ENCODE peak calls at places on chromosomes 1 and 21, in nine cellular contexts. K, Z, R, Y, H, A, M, P and V are unnamed samples.

GRCh38 chr1:30660241-30660640 is 63.1 kb downstream of the MATN1 start:
- DNase-seq in R (no peak), Y (no peak), P (no peak), K (no peak), A (no peak), Z (no peak), H (no peak), M (no peak), V (no peak)

GRCh38 chr1:226779536-226779935 is 40.5 kb upstream of the ITPKB start:
- DNase-seq in H (no peak), Y (no peak), K (no peak), P (no peak), R (no peak), Z (no peak), M (no peak), A (no peak), V (no peak)

GRCh38 chr1:1170891-1171550 is 2.7 kb upstream of the TTLL10 start:
- DNase-seq in Y (no peak), H (no peak), R (no peak), K (peak), P (no peak), M (no peak), A (peak), Z (no peak), V (no peak)

GRCh38 chr1:182069028-182069466 is 7.5 kb upstream of the ZNF648 start:
- DNase-seq in Y (peak), H (peak), M (peak), R (no peak), K (peak), A (peak), P (peak), Z (peak), V (peak)

GRCh38 chr1:9084883-9085282 is 15.4 kb upstream of the SLC2A5 start:
- DNase-seq in Y (no peak), K (no peak), H (no peak), Z (no peak), P (peak), R (no peak), A (no peak), M (no peak), V (no peak)

GRCh38 chr1:171611306-171611705 is 10.7 kb upstream of the MYOCOS start:
- DNase-seq in H (peak), Z (no peak), Y (no peak), A (no peak), P (no peak), M (no peak), R (peak), K (no peak), V (peak)

GRCh38 chr1:200867018-200867811 is 5.6 kb upstream of the GPR25 start:
- DNase-seq in P (no peak), A (no peak), M (no peak), H (peak), Y (no peak), R (no peak), K (no peak), Z (no peak), V (peak)

GRCh38 chr1:169697769-169698168 is 13.7 kb downstream of the SELL start:
- DNase-seq in H (no peak), A (no peak), R (no peak), Z (no peak), K (no peak), P (no peak), Y (no peak), M (no peak), V (no peak)

GRCh38 chr1:41226816-41227215 is 15.3 kb downstream of the SCMH1 start:
- DNase-seq in K (no peak), Y (no peak), M (no peak), P (no peak), Z (no peak), H (no peak), A (no peak), R (no peak), V (no peak)

GRCh38 chr1:230771773-230772354 is 24.7 kb downstream of the CAPN9 start:
- DNase-seq in Z (no peak), R (no peak), M (no peak), H (no peak), Y (no peak), P (no peak), A (peak), K (no peak), V (no peak)

GRCh38 chr21:42404534-42404933 is 832 bp downstream of the UBASH3A start:
- DNase-seq in R (no peak), M (no peak), K (no peak), P (no peak), H (no peak), Z (no peak), Y (no peak), A (peak), V (no peak)

GRCh38 chr1:233509596-233509995 is 104.3 kb upstream of the KCNK1 start:
- DNase-seq in Z (no peak), K (no peak), M (no peak), R (no peak), P (no peak), H (no peak), Y (no peak), A (no peak), V (no peak)

GRCh38 chr1:59917026-59917784 is 9.4 kb downstream of the CYP2J2 start:
- DNase-seq in M (no peak), R (no peak), A (no peak), Y (no peak), P (no peak), Z (no peak), H (no peak), K (no peak), V (no peak)

GRCh38 chr1:3504151-3504822 is 49.8 kb downstream of the ARHGEF16 start:
- DNase-seq in Z (peak), Y (peak), A (no peak), K (peak), R (peak), M (peak), H (peak), P (no peak), V (peak)

GRCh38 chr21:40631201-40631600 is 215.8 kb downstream of the DSCAM start:
- DNase-seq in A (no peak), R (no peak), M (no peak), K (no peak), Z (no peak), H (no peak), Y (no peak), P (no peak), V (peak)

GRCh38 chr1:91872560-91873081 is 13.3 kb downstream of the TGFBR3 start:
- DNase-seq in Z (no peak), M (no peak), Y (no peak), A (no peak), R (no peak), P (no peak), H (peak), K (no peak), V (peak)

GRCh38 chr1:90717356-90717664 is 208 bp upstream of the BARHL2 start:
- DNase-seq in H (no peak), Y (no peak), P (no peak), Z (no peak), A (no peak), R (no peak), M (no peak), K (no peak), V (no peak)
- H3K4me3 ChIP-seq in H (no peak), Y (no peak), P (no peak), Z (no peak), A (no peak), R (no peak), M (no peak), K (peak), V (no peak)

DNA sequence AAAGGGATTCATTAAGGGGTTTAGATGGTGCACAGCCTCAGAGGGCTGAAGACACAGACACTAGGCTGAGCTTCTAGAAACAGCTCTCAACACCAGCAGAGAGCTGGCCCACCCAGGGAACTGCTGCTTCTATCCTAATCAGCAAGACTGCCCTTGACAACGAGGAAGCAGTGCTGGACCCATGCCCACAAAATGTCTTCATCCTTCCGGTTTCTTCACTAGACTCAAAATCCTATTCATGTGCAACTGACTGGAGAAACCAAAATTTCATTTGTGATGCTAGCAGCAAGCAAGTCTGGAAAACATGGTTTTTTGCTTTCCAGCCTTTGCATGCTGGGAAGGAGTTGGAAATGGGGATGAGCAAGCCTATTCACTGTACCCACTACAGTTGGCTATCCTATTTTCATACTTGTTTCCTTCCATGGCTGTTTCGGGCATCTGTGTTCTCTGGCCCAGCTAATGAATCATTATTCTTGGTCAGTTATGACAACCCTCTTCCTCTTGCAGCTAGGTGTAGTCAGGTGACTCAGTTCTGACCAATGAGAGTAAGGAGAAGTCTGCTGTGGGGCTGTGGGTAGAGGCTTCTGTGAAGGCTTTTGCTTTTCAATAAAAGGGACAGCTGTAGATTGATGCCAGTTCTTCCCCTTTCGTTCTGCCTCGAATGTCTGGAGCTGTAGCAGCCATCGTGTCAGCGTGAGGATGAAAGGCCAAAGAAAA is 14.6 kb upstream of the TMEM61 start:
- DNase-seq in M (peak), P (peak), A (peak), R (no peak), Y (peak), H (peak), Z (no peak), K (peak), V (peak)
- TF ChIP-seq CTCF in M (no peak), P (no peak), A (no peak), R (no peak), Y (no peak), H (no peak), Z (no peak), K (no peak), V (no peak)

GRCh38 chr1:180971273-180971997 is 51.2 kb downstream of the STX6 start:
- DNase-seq in K (no peak), Y (no peak), R (no peak), H (no peak), P (no peak), M (no peak), A (no peak), Z (no peak), V (no peak)
- H3K4me3 ChIP-seq in K (no peak), Y (no peak), R (no peak), H (no peak), P (no peak), M (no peak), A (no peak), Z (no peak), V (no peak)

GRCh38 chr1:25517476-25518394 is 25.7 kb upstream of the LDLRAP1 start:
- DNase-seq in Y (no peak), A (no peak), H (no peak), K (no peak), Z (no peak), M (no peak), P (no peak), R (no peak), V (no peak)

GRCh38 chr1:25516686-25517085 is 26.7 kb upstream of the LDLRAP1 start:
- DNase-seq in Y (no peak), P (no peak), K (no peak), Z (no peak), R (no peak), M (no peak), H (no peak), A (no peak), V (no peak)

GRCh38 chr1:25513666-25514065 is 29.7 kb upstream of the LDLRAP1 start:
- DNase-seq in P (no peak), Z (no peak), M (no peak), K (no peak), H (no peak), A (peak), Y (no peak), R (no peak), V (no peak)

GRCh38 chr1:25519624-25520023 is 23.8 kb upstream of the LDLRAP1 start:
- DNase-seq in M (no peak), A (no peak), R (peak), Y (no peak), Z (no peak), K (no peak), H (peak), P (no peak), V (peak)

DNA sequence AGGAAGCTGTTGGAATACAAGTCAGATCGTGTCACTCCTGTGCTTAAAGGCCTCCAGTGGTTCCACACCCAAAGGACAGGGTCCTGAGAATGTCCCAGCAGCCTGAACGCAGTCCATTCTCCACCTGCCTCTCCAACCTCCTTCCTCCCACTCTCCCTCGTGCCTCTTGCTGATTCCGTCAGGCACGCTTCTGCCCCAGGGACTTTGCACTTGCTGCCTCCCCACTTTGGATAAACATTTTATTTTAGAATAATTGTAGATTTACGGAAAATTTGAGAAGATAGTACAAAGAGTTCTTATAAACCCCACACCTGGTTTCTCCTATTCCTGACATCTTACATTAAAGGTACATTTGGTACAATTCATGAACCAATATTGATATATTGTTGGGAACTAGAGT is 28.4 kb upstream of the LDLRAP1 start:
- DNase-seq in P (no peak), Y (no peak), H (no peak), A (peak), R (no peak), M (no peak), Z (no peak), K (no peak), V (no peak)
- TF ChIP-seq CTCF in P (no peak), Y (no peak), H (no peak), A (no peak), R (no peak), M (no peak), Z (no peak), K (no peak), V (no peak)

GRCh38 chr1:55212349-55213028 is 2.7 kb downstream of the USP24 start:
- DNase-seq in H (no peak), M (no peak), Y (no peak), P (no peak), K (no peak), R (no peak), Z (no peak), A (no peak), V (no peak)
- H3K4me3 ChIP-seq in H (peak), M (no peak), Y (no peak), P (no peak), K (peak), R (no peak), Z (no peak), A (no peak), V (no peak)